ENCODE peak calls at places on chromosomes 4 and X, in nine cellular contexts. S is IMR-90, L is adipocyte, A is GM23248, C is HCT116, W is colonic mucosa, X is DND-41, J is K562, I is neural progenitor cell. P is an unnamed sample.

GRCh38 chr4:184471872-184472539 is 2.3 kb downstream of the IRF2 start:
- DNase-seq in S (peak), L (no peak), A (peak), C (no peak), W (peak), X (peak), J (peak), I (peak), P (peak)

GRCh38 chr4:84661191-84661944 is 78.4 kb downstream of the CDS1 start:
- DNase-seq in S (no peak), L (no peak), A (no peak), C (no peak), W (no peak), X (no peak), J (no peak), I (no peak), P (no peak)

GRCh38 chrX:55486736-55487135 is 2.9 kb downstream of the USP51 start:
- DNase-seq in S (no peak), L (peak), A (peak), C (no peak), W (no peak), X (no peak), J (no peak), I (no peak), P (no peak)

GRCh38 chr4:7371122-7371941 is 63.4 kb downstream of the PSAPL1 start:
- DNase-seq in S (peak), L (peak), A (peak), C (no peak), W (no peak), X (no peak), J (no peak), I (no peak), P (no peak)

GRCh38 chrX:9379697-9380551 is 84.9 kb upstream of the TBL1X start:
- DNase-seq in S (peak), L (peak), A (peak), C (peak), W (peak), X (peak), J (no peak), I (no peak), P (no peak)

GRCh38 chrX:110569506-110569905 is 210.9 kb downstream of the RTL9 start:
- DNase-seq in S (no peak), L (no peak), A (peak), C (no peak), W (no peak), X (peak), J (no peak), I (no peak), P (no peak)

GRCh38 chr4:86978709-86979108 is 43.9 kb downstream of the AFF1 start:
- DNase-seq in S (no peak), L (no peak), A (no peak), C (no peak), W (no peak), X (no peak), J (no peak), I (no peak), P (no peak)

GRCh38 chr4:3252831-3253641 is 4.1 kb downstream of the MSANTD1 start:
- DNase-seq in S (no peak), L (no peak), A (no peak), C (no peak), W (no peak), X (no peak), J (no peak), I (no peak), P (no peak)

GRCh38 chrX:65668362-65669310 is 1.2 kb downstream of the MSN start:
- DNase-seq in S (peak), L (peak), A (peak), C (peak), W (peak), X (peak), J (peak), I (peak), P (peak)

GRCh38 chr4:185672618-185673017 is 137.3 kb upstream of the PDLIM3 start:
- DNase-seq in S (no peak), L (peak), A (no peak), C (no peak), W (no peak), X (no peak), J (no peak), I (no peak), P (no peak)

GRCh38 chr4:2942037-2942531 is 21.1 kb downstream of the NOP14 start:
- DNase-seq in S (no peak), L (no peak), A (no peak), C (no peak), W (no peak), X (no peak), J (no peak), I (no peak), P (no peak)

GRCh38 chr4:141346144-141346543 is 125.4 kb downstream of the ZNF330 start:
- DNase-seq in S (peak), L (peak), A (peak), C (peak), W (no peak), X (no peak), J (peak), I (peak), P (peak)

GRCh38 chrX:30961387-30961786 is 72.3 kb upstream of the TAB3 start:
- DNase-seq in S (no peak), L (no peak), A (no peak), C (no peak), W (no peak), X (no peak), J (no peak), I (no peak), P (no peak)

GRCh38 chr4:79334783-79335182 is 8.9 kb upstream of the NAA11 start:
- DNase-seq in S (no peak), L (no peak), A (no peak), C (no peak), W (no peak), X (no peak), J (no peak), I (no peak), P (no peak)

GRCh38 chr4:4477391-4477790 is 64.5 kb downstream of the STX18 start:
- DNase-seq in S (no peak), L (no peak), A (peak), C (no peak), W (no peak), X (no peak), J (no peak), I (no peak), P (no peak)

DNA sequence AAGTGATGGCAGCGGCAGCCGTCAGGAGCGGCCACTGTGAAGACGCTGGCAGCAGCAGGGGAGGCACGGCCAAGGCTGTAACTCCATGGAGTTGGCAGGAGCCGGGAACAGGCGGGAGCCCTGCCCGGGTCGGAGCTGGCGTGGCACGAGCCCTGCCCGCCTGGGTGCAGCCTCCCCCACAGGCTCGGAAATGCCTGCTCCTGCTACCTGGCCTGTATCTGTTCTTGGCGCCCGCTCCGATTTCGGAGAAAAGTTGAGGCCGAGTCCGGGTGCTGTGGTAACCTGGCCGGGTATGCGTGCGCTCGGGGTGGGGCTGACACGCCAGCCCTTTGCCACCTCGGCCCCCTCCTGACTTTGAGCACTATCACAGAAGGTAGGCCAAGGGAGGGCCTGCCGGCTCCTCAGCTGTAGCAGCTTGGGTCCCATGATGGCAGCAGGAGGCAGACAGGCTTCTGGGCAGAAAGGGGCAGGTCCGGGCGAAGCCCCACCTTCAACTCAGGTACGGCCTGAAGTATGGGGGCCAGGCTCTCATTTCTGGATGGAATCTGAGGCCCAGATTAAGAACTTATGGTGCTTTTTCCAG is 51.2 kb upstream of the SHISA3 start:
- DNase-seq in S (no peak), L (no peak), A (no peak), C (no peak), W (no peak), X (no peak), J (no peak), I (no peak), P (no peak)
- H3K9ac ChIP-seq in S (no peak), L (no peak), A (no peak), C (no peak), W (no peak), X (no peak), J (no peak), I (no peak), P (no peak)

GRCh38 chrX:153886915-153887314 is 942 bp upstream of the L1CAM start:
- DNase-seq in S (no peak), L (no peak), A (no peak), C (no peak), W (no peak), X (no peak), J (no peak), I (no peak), P (no peak)

GRCh38 chrX:153885968-153886903 is at the start of gene L1CAM:
- DNase-seq in S (no peak), L (no peak), A (peak), C (no peak), W (no peak), X (no peak), J (peak), I (peak), P (no peak)

GRCh38 chrX:153889123-153889522 is 3.1 kb upstream of the L1CAM start:
- DNase-seq in S (no peak), L (no peak), A (no peak), C (no peak), W (no peak), X (no peak), J (no peak), I (no peak), P (no peak)

GRCh38 chrX:153888344-153888743 is 2.4 kb upstream of the L1CAM start:
- DNase-seq in S (no peak), L (no peak), A (no peak), C (no peak), W (no peak), X (no peak), J (no peak), I (no peak), P (no peak)

DNA sequence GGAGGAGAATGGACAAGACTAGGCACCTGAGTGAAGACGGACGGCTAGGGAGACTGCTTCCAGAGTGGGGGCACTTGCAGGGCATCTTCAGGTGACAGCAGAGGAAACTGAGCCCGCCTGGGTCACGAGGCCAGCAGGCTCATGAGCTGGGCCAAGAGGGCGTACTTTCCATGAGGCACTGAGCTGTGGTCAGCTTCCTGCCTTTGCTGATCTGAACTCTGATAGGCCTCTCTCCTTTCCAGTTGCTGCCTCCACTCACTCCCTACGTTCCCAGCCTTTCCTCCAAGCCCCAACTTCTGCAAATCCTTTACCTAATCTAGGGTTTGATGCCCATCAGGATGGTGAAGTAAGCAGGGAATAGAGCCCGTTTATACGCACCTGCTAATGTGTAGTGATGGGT is 1.4 kb upstream of the L1CAM start:
- DNase-seq in S (no peak), L (no peak), A (no peak), C (no peak), W (no peak), X (no peak), J (no peak), I (no peak), P (no peak)
- H3K9ac ChIP-seq in S (no peak), L (no peak), A (no peak), C (no peak), W (no peak), X (no peak), J (no peak), I (no peak), P (no peak)

GRCh38 chr4:118994030-118994429 is 105.4 kb downstream of the SYNPO2 start:
- DNase-seq in S (peak), L (no peak), A (no peak), C (no peak), W (peak), X (no peak), J (no peak), I (no peak), P (no peak)
- H3K9ac ChIP-seq in S (peak), L (no peak), A (no peak), C (no peak), W (no peak), X (no peak), J (no peak), I (no peak), P (no peak)

GRCh38 chrX:47523297-47523696 is 37.7 kb upstream of the ARAF start:
- DNase-seq in S (peak), L (peak), A (peak), C (peak), W (peak), X (peak), J (peak), I (peak), P (peak)
- H3K9ac ChIP-seq in S (peak), L (peak), A (peak), C (no peak), W (no peak), X (peak), J (no peak), I (no peak), P (peak)

GRCh38 chr4:147019061-147019460 is 73.4 kb upstream of the TTC29 start:
- DNase-seq in S (peak), L (peak), A (peak), C (peak), W (peak), X (peak), J (peak), I (peak), P (peak)

GRCh38 chr4:147017081-147017480 is 71.4 kb upstream of the TTC29 start:
- DNase-seq in S (peak), L (peak), A (peak), C (no peak), W (no peak), X (no peak), J (no peak), I (no peak), P (no peak)

GRCh38 chr4:147011386-147011785 is 65.7 kb upstream of the TTC29 start:
- DNase-seq in S (no peak), L (no peak), A (no peak), C (no peak), W (no peak), X (no peak), J (no peak), I (peak), P (no peak)

GRCh38 chr4:147015531-147015930 is 69.9 kb upstream of the TTC29 start:
- DNase-seq in S (no peak), L (peak), A (no peak), C (no peak), W (no peak), X (no peak), J (no peak), I (no peak), P (no peak)

DNA sequence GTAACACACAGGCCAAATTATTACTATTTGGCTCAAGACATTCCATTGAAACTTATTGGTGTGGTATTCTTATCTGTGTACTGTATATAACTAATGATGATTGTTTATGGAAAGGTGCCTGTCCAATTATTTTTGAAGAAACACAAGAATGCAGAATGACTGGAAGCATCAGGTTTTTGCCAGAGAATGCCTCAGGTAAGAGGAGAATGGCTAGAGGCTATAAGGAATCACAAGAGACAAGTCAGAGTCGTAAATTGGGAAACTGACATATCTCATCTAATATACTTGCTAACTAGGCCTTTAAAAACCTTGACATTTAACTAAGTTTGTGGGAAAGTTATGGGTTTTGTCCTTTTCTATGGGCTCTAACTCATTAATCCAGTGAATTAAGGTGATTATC is 69.3 kb upstream of the TTC29 start:
- DNase-seq in S (no peak), L (no peak), A (no peak), C (no peak), W (no peak), X (no peak), J (no peak), I (no peak), P (no peak)
- H3K9ac ChIP-seq in S (no peak), L (peak), A (no peak), C (no peak), W (no peak), X (no peak), J (no peak), I (no peak), P (no peak)

GRCh38 chr4:112083587-112084347 is 61.5 kb upstream of the FAM241A start:
- DNase-seq in S (peak), L (peak), A (peak), C (no peak), W (no peak), X (no peak), J (no peak), I (no peak), P (no peak)
- H3K9ac ChIP-seq in S (no peak), L (no peak), A (no peak), C (peak), W (no peak), X (no peak), J (no peak), I (no peak), P (no peak)

P was measured in MM.1S.